ENCODE peak calls at places on chromosomes 11 and 22, in four cellular contexts. X is NCI-H524, A is T-cell, K is GM13976. Z is an unnamed sample.
A peak's percentile ranks its signal among the peaks of the same experiment; 100 is the strongest.

GRCh38 chr11:123517559-123518364 is 87.7 kb downstream of the GRAMD1B start:
- DNase-seq in X (peak; percentile 89), A (no peak), K (peak; percentile 67), Z (no peak)

GRCh38 chr11:69915151-69915500 is 95.9 kb upstream of the FGF3 start:
- DNase-seq in X (no peak), A (no peak), K (no peak), Z (no peak)

GRCh38 chr11:6734616-6735015 is 37.2 kb downstream of the OR2AG2 start:
- DNase-seq in X (no peak), A (no peak), K (no peak), Z (no peak)

GRCh38 chr22:45742866-45743450 is 71.3 kb downstream of the ATXN10 start:
- DNase-seq in X (no peak), A (no peak), K (no peak), Z (no peak)

GRCh38 chr11:8587915-8588314 is 6.1 kb downstream of the STK33 start:
- DNase-seq in X (no peak), A (no peak), K (no peak), Z (no peak)

GRCh38 chr11:17343907-17344306 is 7.7 kb upstream of the NCR3LG1 start:
- DNase-seq in X (no peak), A (no peak), K (peak; percentile 24), Z (no peak)

GRCh38 chr11:5204787-5205186 is 4.3 kb upstream of the OR51V1 start:
- DNase-seq in X (peak; percentile 50), A (no peak), K (peak; percentile 40), Z (no peak)

GRCh38 chr22:25282346-25282670 is 62.9 kb downstream of the CRYBB2 start:
- DNase-seq in X (no peak), A (no peak), K (peak; percentile 31), Z (no peak)

GRCh38 chr11:65454696-65455456 is 32.3 kb downstream of the NEAT1 start:
- DNase-seq in X (peak; percentile 87), A (peak; percentile 62), K (peak; percentile 99), Z (peak; percentile 62)

GRCh38 chr11:74325649-74326645 is 14.5 kb upstream of the P4HA3 start:
- DNase-seq in X (peak; percentile 98), A (no peak), K (no peak), Z (no peak)

GRCh38 chr11:102986815-102987214 is 31.3 kb upstream of the MMP13 start:
- DNase-seq in X (no peak), A (no peak), K (no peak), Z (no peak)

GRCh38 chr22:24208012-24208749 is 26.9 kb downstream of the SUSD2 start:
- DNase-seq in X (no peak), A (no peak), K (no peak), Z (no peak)